ENCODE peak calls at places on chromosomes 12 and 14, in nine cellular contexts. One of them, this sample, is unnamed.

GRCh38 chr14:68627868-68628604 is 164.8 kb downstream of the ZFP36L1 start:
- DNase-seq in upper lobe of right lung: peak
- DNase-seq in IMR-90: no peak
- DNase-seq in fibroblast of lung: peak
- DNase-seq in cardiac fibroblast: peak
- DNase-seq in MCF 10A: no peak
- DNase-seq in choroid plexus epithelial cell: no peak
- DNase-seq in stomach: peak
- DNase-seq in foreskin fibroblast: no peak
- DNase-seq in this sample: peak

GRCh38 chr12:21921436-21921835 is 19.8 kb downstream of the ABCC9 start:
- DNase-seq in IMR-90: no peak
- DNase-seq in choroid plexus epithelial cell: no peak
- DNase-seq in fibroblast of lung: no peak
- DNase-seq in upper lobe of right lung: no peak
- DNase-seq in MCF 10A: no peak
- DNase-seq in cardiac fibroblast: no peak
- DNase-seq in foreskin fibroblast: no peak
- DNase-seq in stomach: no peak
- DNase-seq in this sample: no peak

GRCh38 chr14:101955695-101956161 is 8.6 kb upstream of the DYNC1H1 start:
- DNase-seq in fibroblast of lung: no peak
- DNase-seq in IMR-90: no peak
- DNase-seq in cardiac fibroblast: no peak
- DNase-seq in stomach: no peak
- DNase-seq in foreskin fibroblast: no peak
- DNase-seq in MCF 10A: no peak
- DNase-seq in upper lobe of right lung: no peak
- DNase-seq in choroid plexus epithelial cell: no peak
- DNase-seq in this sample: no peak

GRCh38 chr12:179131-179884 is 34.6 kb downstream of the SLC6A12 start:
- DNase-seq in foreskin fibroblast: no peak
- DNase-seq in upper lobe of right lung: no peak
- DNase-seq in IMR-90: no peak
- DNase-seq in MCF 10A: peak
- DNase-seq in cardiac fibroblast: no peak
- DNase-seq in fibroblast of lung: no peak
- DNase-seq in choroid plexus epithelial cell: no peak
- DNase-seq in stomach: no peak
- DNase-seq in this sample: no peak

GRCh38 chr12:131565256-131566005 is 145.5 kb upstream of the SFSWAP start:
- DNase-seq in upper lobe of right lung: no peak
- DNase-seq in MCF 10A: no peak
- DNase-seq in cardiac fibroblast: no peak
- DNase-seq in choroid plexus epithelial cell: no peak
- DNase-seq in foreskin fibroblast: no peak
- DNase-seq in stomach: no peak
- DNase-seq in fibroblast of lung: no peak
- DNase-seq in IMR-90: no peak
- DNase-seq in this sample: no peak

GRCh38 chr12:11958216-11959091 is 112.3 kb upstream of the BCL2L14 start:
- DNase-seq in upper lobe of right lung: no peak
- DNase-seq in IMR-90: peak
- DNase-seq in choroid plexus epithelial cell: peak
- DNase-seq in MCF 10A: peak
- DNase-seq in cardiac fibroblast: peak
- DNase-seq in stomach: no peak
- DNase-seq in fibroblast of lung: peak
- DNase-seq in foreskin fibroblast: peak
- DNase-seq in this sample: peak

GRCh38 chr12:16526693-16527092 is 79.3 kb downstream of the LMO3 start:
- DNase-seq in upper lobe of right lung: no peak
- DNase-seq in fibroblast of lung: peak
- DNase-seq in MCF 10A: peak
- DNase-seq in choroid plexus epithelial cell: peak
- DNase-seq in foreskin fibroblast: peak
- DNase-seq in cardiac fibroblast: peak
- DNase-seq in IMR-90: peak
- DNase-seq in stomach: no peak
- DNase-seq in this sample: no peak

GRCh38 chr14:71319646-71320045 is 412.4 kb downstream of the PCNX1 start:
- DNase-seq in foreskin fibroblast: peak
- DNase-seq in IMR-90: peak
- DNase-seq in cardiac fibroblast: peak
- DNase-seq in MCF 10A: no peak
- DNase-seq in fibroblast of lung: no peak
- DNase-seq in choroid plexus epithelial cell: peak
- DNase-seq in upper lobe of right lung: no peak
- DNase-seq in stomach: no peak
- DNase-seq in this sample: peak

GRCh38 chr14:64680013-64680674 is 24.1 kb upstream of the PLEKHG3 start:
- DNase-seq in cardiac fibroblast: no peak
- DNase-seq in upper lobe of right lung: no peak
- DNase-seq in MCF 10A: peak
- DNase-seq in IMR-90: no peak
- DNase-seq in choroid plexus epithelial cell: no peak
- DNase-seq in fibroblast of lung: peak
- DNase-seq in foreskin fibroblast: no peak
- DNase-seq in stomach: peak
- DNase-seq in this sample: no peak

GRCh38 chr12:22101749-22102243 is 55.8 kb downstream of the CMAS start:
- DNase-seq in fibroblast of lung: peak
- DNase-seq in IMR-90: peak
- DNase-seq in MCF 10A: peak
- DNase-seq in upper lobe of right lung: no peak
- DNase-seq in cardiac fibroblast: peak
- DNase-seq in foreskin fibroblast: peak
- DNase-seq in stomach: no peak
- DNase-seq in choroid plexus epithelial cell: peak
- DNase-seq in this sample: peak

GRCh38 chr14:31036552-31036951 is 10.4 kb upstream of the STRN3 start:
- DNase-seq in stomach: no peak
- DNase-seq in MCF 10A: no peak
- DNase-seq in IMR-90: no peak
- DNase-seq in foreskin fibroblast: no peak
- DNase-seq in cardiac fibroblast: no peak
- DNase-seq in choroid plexus epithelial cell: no peak
- DNase-seq in upper lobe of right lung: no peak
- DNase-seq in fibroblast of lung: no peak
- DNase-seq in this sample: no peak

GRCh38 chr14:106372870-106373657 is 846.7 kb downstream of the TMEM121 start:
- DNase-seq in IMR-90: no peak
- DNase-seq in upper lobe of right lung: peak
- DNase-seq in fibroblast of lung: no peak
- DNase-seq in stomach: peak
- DNase-seq in choroid plexus epithelial cell: no peak
- DNase-seq in cardiac fibroblast: no peak
- DNase-seq in MCF 10A: peak
- DNase-seq in foreskin fibroblast: no peak
- DNase-seq in this sample: peak

GRCh38 chr12:116525418-116526001 is 33.7 kb upstream of the MAP1LC3B2 start:
- DNase-seq in IMR-90: peak
- DNase-seq in cardiac fibroblast: peak
- DNase-seq in fibroblast of lung: peak
- DNase-seq in choroid plexus epithelial cell: peak
- DNase-seq in MCF 10A: peak
- DNase-seq in stomach: peak
- DNase-seq in foreskin fibroblast: peak
- DNase-seq in upper lobe of right lung: no peak
- DNase-seq in this sample: no peak
- TF ChIP-seq CTCF in IMR-90: no peak
- TF ChIP-seq CTCF in cardiac fibroblast: no peak
- TF ChIP-seq CTCF in fibroblast of lung: no peak
- TF ChIP-seq CTCF in choroid plexus epithelial cell: no peak
- TF ChIP-seq CTCF in MCF 10A: no peak
- TF ChIP-seq CTCF in stomach: no peak
- TF ChIP-seq CTCF in foreskin fibroblast: no peak
- TF ChIP-seq CTCF in upper lobe of right lung: no peak
- TF ChIP-seq CTCF in this sample: no peak

GRCh38 chr12:53171725-53172329 is 8.7 kb upstream of the ZNF740 start:
- DNase-seq in upper lobe of right lung: no peak
- DNase-seq in choroid plexus epithelial cell: no peak
- DNase-seq in cardiac fibroblast: no peak
- DNase-seq in IMR-90: no peak
- DNase-seq in foreskin fibroblast: peak
- DNase-seq in stomach: no peak
- DNase-seq in MCF 10A: no peak
- DNase-seq in fibroblast of lung: peak
- DNase-seq in this sample: no peak

GRCh38 chr12:53173085-53173715 is 7.3 kb upstream of the ZNF740 start:
- DNase-seq in fibroblast of lung: peak
- DNase-seq in stomach: no peak
- DNase-seq in MCF 10A: no peak
- DNase-seq in upper lobe of right lung: no peak
- DNase-seq in cardiac fibroblast: no peak
- DNase-seq in choroid plexus epithelial cell: no peak
- DNase-seq in IMR-90: peak
- DNase-seq in foreskin fibroblast: peak
- DNase-seq in this sample: no peak

GRCh38 chr12:53176750-53177149 is 3.8 kb upstream of the ZNF740 start:
- DNase-seq in choroid plexus epithelial cell: no peak
- DNase-seq in MCF 10A: no peak
- DNase-seq in cardiac fibroblast: no peak
- DNase-seq in foreskin fibroblast: no peak
- DNase-seq in stomach: no peak
- DNase-seq in fibroblast of lung: no peak
- DNase-seq in IMR-90: no peak
- DNase-seq in upper lobe of right lung: no peak
- DNase-seq in this sample: no peak

GRCh38 chr12:53172352-53172751 is 8.2 kb upstream of the ZNF740 start:
- DNase-seq in foreskin fibroblast: peak
- DNase-seq in MCF 10A: no peak
- DNase-seq in fibroblast of lung: peak
- DNase-seq in upper lobe of right lung: no peak
- DNase-seq in cardiac fibroblast: peak
- DNase-seq in stomach: no peak
- DNase-seq in choroid plexus epithelial cell: peak
- DNase-seq in IMR-90: peak
- DNase-seq in this sample: no peak

GRCh38 chr12:53174881-53175491 is 5.5 kb upstream of the ZNF740 start:
- DNase-seq in cardiac fibroblast: peak
- DNase-seq in foreskin fibroblast: peak
- DNase-seq in MCF 10A: peak
- DNase-seq in upper lobe of right lung: no peak
- DNase-seq in stomach: no peak
- DNase-seq in fibroblast of lung: peak
- DNase-seq in IMR-90: peak
- DNase-seq in choroid plexus epithelial cell: no peak
- DNase-seq in this sample: no peak
- TF ChIP-seq CTCF in cardiac fibroblast: peak
- TF ChIP-seq CTCF in foreskin fibroblast: peak
- TF ChIP-seq CTCF in MCF 10A: peak
- TF ChIP-seq CTCF in upper lobe of right lung: peak
- TF ChIP-seq CTCF in stomach: no peak
- TF ChIP-seq CTCF in fibroblast of lung: peak
- TF ChIP-seq CTCF in IMR-90: no peak
- TF ChIP-seq CTCF in choroid plexus epithelial cell: peak
- TF ChIP-seq CTCF in this sample: no peak

GRCh38 chr12:120468271-120468845 is 1.2 kb downstream of the SRSF9 start:
- DNase-seq in fibroblast of lung: peak
- DNase-seq in stomach: peak
- DNase-seq in MCF 10A: peak
- DNase-seq in foreskin fibroblast: peak
- DNase-seq in choroid plexus epithelial cell: peak
- DNase-seq in upper lobe of right lung: peak
- DNase-seq in IMR-90: peak
- DNase-seq in cardiac fibroblast: peak
- DNase-seq in this sample: peak

GRCh38 chr12:120469450-120470149 is at the start of gene SRSF9:
- DNase-seq in fibroblast of lung: peak
- DNase-seq in MCF 10A: peak
- DNase-seq in upper lobe of right lung: peak
- DNase-seq in stomach: peak
- DNase-seq in choroid plexus epithelial cell: peak
- DNase-seq in cardiac fibroblast: peak
- DNase-seq in foreskin fibroblast: peak
- DNase-seq in IMR-90: peak
- DNase-seq in this sample: peak

GRCh38 chr12:120468846-120469449 is 600 bp downstream of the SRSF9 start:
- DNase-seq in upper lobe of right lung: peak
- DNase-seq in fibroblast of lung: peak
- DNase-seq in foreskin fibroblast: peak
- DNase-seq in MCF 10A: peak
- DNase-seq in cardiac fibroblast: no peak
- DNase-seq in IMR-90: peak
- DNase-seq in choroid plexus epithelial cell: no peak
- DNase-seq in stomach: peak
- DNase-seq in this sample: peak

GRCh38 chr12:120467439-120467838 is 2.1 kb downstream of the SRSF9 start:
- DNase-seq in upper lobe of right lung: no peak
- DNase-seq in choroid plexus epithelial cell: no peak
- DNase-seq in MCF 10A: no peak
- DNase-seq in foreskin fibroblast: no peak
- DNase-seq in cardiac fibroblast: no peak
- DNase-seq in IMR-90: no peak
- DNase-seq in stomach: no peak
- DNase-seq in fibroblast of lung: no peak
- DNase-seq in this sample: no peak

GRCh38 chr12:120466560-120467315 is 2.8 kb downstream of the SRSF9 start:
- DNase-seq in IMR-90: peak
- DNase-seq in cardiac fibroblast: peak
- DNase-seq in choroid plexus epithelial cell: peak
- DNase-seq in upper lobe of right lung: no peak
- DNase-seq in MCF 10A: peak
- DNase-seq in fibroblast of lung: peak
- DNase-seq in foreskin fibroblast: peak
- DNase-seq in stomach: peak
- DNase-seq in this sample: peak
- TF ChIP-seq CTCF in IMR-90: peak
- TF ChIP-seq CTCF in cardiac fibroblast: peak
- TF ChIP-seq CTCF in choroid plexus epithelial cell: peak
- TF ChIP-seq CTCF in upper lobe of right lung: peak
- TF ChIP-seq CTCF in MCF 10A: peak
- TF ChIP-seq CTCF in fibroblast of lung: peak
- TF ChIP-seq CTCF in foreskin fibroblast: peak
- TF ChIP-seq CTCF in stomach: no peak
- TF ChIP-seq CTCF in this sample: peak

DNA sequence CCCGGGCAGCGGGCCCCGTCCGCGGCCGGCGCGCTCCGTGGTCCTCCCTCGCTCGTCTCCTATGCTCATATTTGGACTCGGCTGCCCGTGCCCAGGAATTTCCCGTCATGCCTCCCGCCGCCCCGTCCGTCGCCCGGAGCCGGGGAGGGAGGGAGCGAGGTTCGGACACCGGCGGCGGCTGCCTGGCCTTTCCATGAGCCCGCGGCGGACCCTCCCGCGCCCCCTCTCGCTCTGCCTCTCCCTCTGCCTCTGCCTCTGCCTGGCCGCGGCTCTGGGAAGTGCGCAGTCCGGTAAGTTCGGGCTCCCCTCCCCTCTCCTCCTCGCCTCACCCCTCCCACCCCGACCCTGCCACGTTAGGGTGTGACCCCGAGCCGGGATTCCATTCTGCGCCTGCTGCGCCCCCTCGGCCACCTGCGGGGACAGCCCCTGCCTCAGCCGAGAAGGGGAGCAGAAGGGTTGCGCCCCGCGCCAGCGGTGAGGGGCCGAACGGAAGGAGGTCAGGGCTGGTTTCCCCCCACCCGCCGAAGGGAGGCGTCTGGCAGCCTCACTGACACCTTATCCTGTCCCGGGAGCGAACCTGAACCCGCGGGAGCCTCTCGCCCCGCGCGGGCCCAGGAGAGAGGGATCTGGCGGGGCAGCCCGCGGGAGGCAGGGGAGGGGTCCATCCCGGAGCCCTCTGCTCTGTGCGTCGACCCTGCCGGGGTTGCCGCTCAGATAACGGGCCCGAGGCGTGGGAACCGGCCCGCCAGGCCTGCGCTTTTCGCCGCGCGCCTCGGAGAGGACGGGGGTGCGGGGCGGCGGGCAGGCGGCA is at the start of gene MSRB3:
- DNase-seq in stomach: peak
- DNase-seq in upper lobe of right lung: peak
- DNase-seq in IMR-90: peak
- DNase-seq in foreskin fibroblast: peak
- DNase-seq in fibroblast of lung: peak
- DNase-seq in choroid plexus epithelial cell: peak
- DNase-seq in cardiac fibroblast: peak
- DNase-seq in MCF 10A: peak
- DNase-seq in this sample: peak
- TF ChIP-seq CTCF in stomach: no peak
- TF ChIP-seq CTCF in upper lobe of right lung: peak
- TF ChIP-seq CTCF in IMR-90: no peak
- TF ChIP-seq CTCF in foreskin fibroblast: no peak
- TF ChIP-seq CTCF in fibroblast of lung: peak
- TF ChIP-seq CTCF in choroid plexus epithelial cell: peak
- TF ChIP-seq CTCF in cardiac fibroblast: no peak
- TF ChIP-seq CTCF in MCF 10A: peak
- TF ChIP-seq CTCF in this sample: no peak

This sample was measured in activated CD8-positive, alpha-beta T cell treated with anti-CD3 and anti-CD28 coated beads for 36 hours.